ENCODE peak calls at places on chromosomes 3 and 15, in eight cellular contexts. One of them, this sample, is unnamed.
A peak's percentile ranks its signal among the peaks of the same experiment; 100 is the strongest.

GRCh38 chr15:76169792-76170425 is 110.1 kb downstream of the TMEM266 start:
- DNase-seq in tibial nerve: no peak
- DNase-seq in astrocyte: peak; percentile 18
- DNase-seq in heart left ventricle: no peak
- DNase-seq in uterus: no peak
- DNase-seq in cardiac muscle cell: no peak
- DNase-seq in DND-41: no peak
- DNase-seq in HepG2: no peak
- DNase-seq in this sample: no peak

GRCh38 chr3:10319804-10320203 is 1.1 kb downstream of the SEC13 start:
- DNase-seq in tibial nerve: no peak
- DNase-seq in astrocyte: peak; percentile 39
- DNase-seq in heart left ventricle: no peak
- DNase-seq in uterus: no peak
- DNase-seq in cardiac muscle cell: peak; percentile 26
- DNase-seq in DND-41: peak; percentile 43
- DNase-seq in HepG2: no peak
- DNase-seq in this sample: no peak

GRCh38 chr3:123688241-123688747 is 103.4 kb upstream of the HACD2 start:
- DNase-seq in tibial nerve: no peak
- DNase-seq in astrocyte: peak; percentile 96
- DNase-seq in heart left ventricle: no peak
- DNase-seq in uterus: no peak
- DNase-seq in cardiac muscle cell: peak; percentile 80
- DNase-seq in DND-41: no peak
- DNase-seq in HepG2: peak; percentile 60
- DNase-seq in this sample: no peak

GRCh38 chr15:47434641-47435040 is 282.7 kb upstream of the SEMA6D start:
- DNase-seq in tibial nerve: no peak
- DNase-seq in astrocyte: no peak
- DNase-seq in heart left ventricle: no peak
- DNase-seq in uterus: no peak
- DNase-seq in cardiac muscle cell: no peak
- DNase-seq in DND-41: no peak
- DNase-seq in HepG2: no peak
- DNase-seq in this sample: no peak

GRCh38 chr3:44962606-44963393 is 13.2 kb downstream of the ZDHHC3 start:
- DNase-seq in tibial nerve: no peak
- DNase-seq in astrocyte: no peak
- DNase-seq in heart left ventricle: no peak
- DNase-seq in uterus: no peak
- DNase-seq in cardiac muscle cell: no peak
- DNase-seq in DND-41: no peak
- DNase-seq in HepG2: no peak
- DNase-seq in this sample: no peak

GRCh38 chr15:101439285-101439919 is 50.1 kb downstream of the PCSK6 start:
- DNase-seq in tibial nerve: peak; percentile 33
- DNase-seq in astrocyte: peak; percentile 17
- DNase-seq in heart left ventricle: no peak
- DNase-seq in uterus: no peak
- DNase-seq in cardiac muscle cell: peak; percentile 80
- DNase-seq in DND-41: no peak
- DNase-seq in HepG2: peak; percentile 99
- DNase-seq in this sample: peak; percentile 8

GRCh38 chr3:126270145-126270811 is 86.9 kb downstream of the KLF15 start:
- DNase-seq in tibial nerve: peak; percentile 67
- DNase-seq in astrocyte: peak; percentile 56
- DNase-seq in heart left ventricle: peak; percentile 82
- DNase-seq in uterus: peak; percentile 70
- DNase-seq in cardiac muscle cell: peak; percentile 74
- DNase-seq in DND-41: no peak
- DNase-seq in HepG2: no peak
- DNase-seq in this sample: no peak

GRCh38 chr15:28919201-28919627 is 33.4 kb downstream of the APBA2 start:
- DNase-seq in tibial nerve: no peak
- DNase-seq in astrocyte: no peak
- DNase-seq in heart left ventricle: no peak
- DNase-seq in uterus: no peak
- DNase-seq in cardiac muscle cell: no peak
- DNase-seq in DND-41: no peak
- DNase-seq in HepG2: no peak
- DNase-seq in this sample: no peak

GRCh38 chr3:143360244-143360643 is 240.7 kb downstream of the CHST2 start:
- DNase-seq in tibial nerve: no peak
- DNase-seq in astrocyte: peak; percentile 60
- DNase-seq in heart left ventricle: no peak
- DNase-seq in uterus: no peak
- DNase-seq in cardiac muscle cell: peak; percentile 49
- DNase-seq in DND-41: no peak
- DNase-seq in HepG2: no peak
- DNase-seq in this sample: no peak

GRCh38 chr3:14391033-14391432 is 11.4 kb upstream of the SLC6A6 start:
- DNase-seq in tibial nerve: peak; percentile 32
- DNase-seq in astrocyte: peak; percentile 71
- DNase-seq in heart left ventricle: no peak
- DNase-seq in uterus: peak; percentile 51
- DNase-seq in cardiac muscle cell: peak; percentile 88
- DNase-seq in DND-41: no peak
- DNase-seq in HepG2: peak; percentile 44
- DNase-seq in this sample: no peak

GRCh38 chr3:48759071-48759470 is 42.0 kb upstream of the IP6K2 start:
- DNase-seq in tibial nerve: no peak
- DNase-seq in astrocyte: no peak
- DNase-seq in heart left ventricle: no peak
- DNase-seq in uterus: no peak
- DNase-seq in cardiac muscle cell: no peak
- DNase-seq in DND-41: no peak
- DNase-seq in HepG2: no peak
- DNase-seq in this sample: no peak

GRCh38 chr3:194761384-194761783 is 75.7 kb downstream of the FAM43A start:
- DNase-seq in tibial nerve: no peak
- DNase-seq in astrocyte: no peak
- DNase-seq in heart left ventricle: no peak
- DNase-seq in uterus: peak; percentile 53
- DNase-seq in cardiac muscle cell: no peak
- DNase-seq in DND-41: no peak
- DNase-seq in HepG2: no peak
- DNase-seq in this sample: no peak

GRCh38 chr3:124818398-124819150 is 68.6 kb downstream of the ITGB5 start:
- DNase-seq in tibial nerve: no peak
- DNase-seq in astrocyte: peak; percentile 82
- DNase-seq in heart left ventricle: no peak
- DNase-seq in uterus: no peak
- DNase-seq in cardiac muscle cell: peak; percentile 83
- DNase-seq in DND-41: no peak
- DNase-seq in HepG2: no peak
- DNase-seq in this sample: no peak

GRCh38 chr15:83886321-83886720 is 232.4 kb downstream of the ADAMTSL3 start:
- DNase-seq in tibial nerve: no peak
- DNase-seq in astrocyte: no peak
- DNase-seq in heart left ventricle: no peak
- DNase-seq in uterus: no peak
- DNase-seq in cardiac muscle cell: no peak
- DNase-seq in DND-41: no peak
- DNase-seq in HepG2: no peak
- DNase-seq in this sample: no peak

GRCh38 chr3:154151969-154152368 is 30.8 kb downstream of the ARHGEF26 start:
- DNase-seq in tibial nerve: no peak
- DNase-seq in astrocyte: peak; percentile 97
- DNase-seq in heart left ventricle: no peak
- DNase-seq in uterus: no peak
- DNase-seq in cardiac muscle cell: peak; percentile 82
- DNase-seq in DND-41: no peak
- DNase-seq in HepG2: no peak
- DNase-seq in this sample: no peak

GRCh38 chr15:44535509-44536297 is 1.2 kb upstream of the EIF3J start:
- DNase-seq in tibial nerve: peak; percentile 17
- DNase-seq in astrocyte: no peak
- DNase-seq in heart left ventricle: no peak
- DNase-seq in uterus: peak; percentile 22
- DNase-seq in cardiac muscle cell: no peak
- DNase-seq in DND-41: no peak
- DNase-seq in HepG2: peak; percentile 15
- DNase-seq in this sample: peak; percentile 47

DNA sequence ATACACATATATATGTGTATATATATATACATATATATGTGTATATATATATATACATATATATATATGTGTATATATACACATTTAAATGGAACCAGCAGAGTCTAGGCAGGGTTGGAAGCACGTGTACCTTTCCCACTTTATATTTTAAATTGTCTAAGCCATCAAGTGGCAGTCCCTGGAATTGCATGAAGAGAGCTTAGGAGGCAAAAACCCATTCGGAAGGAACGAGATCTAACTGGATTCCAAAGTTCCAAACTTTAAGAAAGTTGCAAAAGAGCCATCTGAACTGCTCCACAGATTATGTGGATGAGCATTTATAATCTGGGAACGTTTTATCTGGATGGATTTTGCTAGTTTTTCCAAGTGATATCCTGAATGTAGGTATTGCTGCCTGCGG is 186.5 kb downstream of the FOXP1 start:
- DNase-seq in tibial nerve: peak; percentile 87
- DNase-seq in astrocyte: no peak
- DNase-seq in heart left ventricle: no peak
- DNase-seq in uterus: no peak
- DNase-seq in cardiac muscle cell: peak; percentile 58
- DNase-seq in DND-41: no peak
- DNase-seq in HepG2: peak; percentile 15
- DNase-seq in this sample: no peak
- H3K4me1 ChIP-seq in tibial nerve: no peaks in the 10 kb centered on the region
- H3K4me1 ChIP-seq in astrocyte: peaks cover 23% of the 10 kb centered on the region
- H3K4me1 ChIP-seq in heart left ventricle: peaks cover 8% of the 10 kb centered on the region
- H3K4me1 ChIP-seq in uterus: no peaks in the 10 kb centered on the region
- H3K4me1 ChIP-seq in cardiac muscle cell: peaks cover 28% of the 10 kb centered on the region
- H3K4me1 ChIP-seq in DND-41: peaks cover 3% of the 10 kb centered on the region
- H3K4me1 ChIP-seq in HepG2: peaks cover 50% of the 10 kb centered on the region
- H3K4me1 ChIP-seq in this sample: peaks cover 79% of the 10 kb centered on the region

DNA sequence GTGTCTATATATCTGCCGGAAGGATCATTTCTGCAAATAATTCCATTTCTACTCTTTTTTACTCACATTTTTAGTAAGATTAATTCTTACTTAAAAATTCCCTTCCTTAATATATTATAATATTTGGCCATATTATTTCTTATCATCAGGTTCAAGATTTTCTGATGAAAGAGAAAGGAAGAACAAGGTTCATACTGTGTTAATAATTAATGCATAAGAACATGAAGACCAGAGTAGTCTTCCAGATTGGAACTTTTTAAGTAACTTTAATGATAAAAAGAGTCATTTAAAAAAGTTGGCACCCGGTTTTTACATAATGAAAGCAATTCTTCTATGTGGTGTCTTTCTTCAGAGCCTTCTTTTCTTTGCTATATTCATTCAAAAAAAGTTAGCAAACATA is 590 bp downstream of the ACKR4 start:
- DNase-seq in tibial nerve: no peak
- DNase-seq in astrocyte: no peak
- DNase-seq in heart left ventricle: no peak
- DNase-seq in uterus: no peak
- DNase-seq in cardiac muscle cell: no peak
- DNase-seq in DND-41: no peak
- DNase-seq in HepG2: no peak
- DNase-seq in this sample: no peak
- H3K27ac ChIP-seq in tibial nerve: no peak overlapping the region
- H3K27ac ChIP-seq in astrocyte: no peak overlapping the region
- H3K27ac ChIP-seq in heart left ventricle: peak overlapping the region; percentile 40
- H3K27ac ChIP-seq in uterus: peak overlapping the region; percentile 54
- H3K27ac ChIP-seq in cardiac muscle cell: no peak overlapping the region
- H3K27ac ChIP-seq in DND-41: no peak overlapping the region
- H3K27ac ChIP-seq in HepG2: no peak overlapping the region
- H3K27ac ChIP-seq in this sample: no peak overlapping the region

DNA sequence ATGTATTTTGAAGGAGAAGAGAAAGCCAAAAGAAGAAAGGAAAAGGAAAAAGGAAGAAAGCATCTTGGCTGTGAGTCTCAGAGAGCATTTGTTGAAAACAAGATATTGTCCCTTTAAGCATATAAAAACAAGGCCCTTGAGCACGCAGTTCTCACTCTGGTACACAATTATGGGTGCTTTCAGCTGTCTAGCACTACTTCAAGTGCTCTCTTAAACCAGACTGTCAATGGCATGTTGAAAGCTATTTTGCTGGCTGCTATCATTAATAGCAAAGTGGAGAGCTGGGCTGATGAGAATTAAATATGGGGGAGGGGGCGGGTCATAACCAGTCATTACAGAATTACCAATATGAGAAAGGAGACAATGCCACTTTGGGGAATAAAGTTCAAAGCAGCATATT is 9.3 kb downstream of the TLE3 start:
- DNase-seq in tibial nerve: no peak
- DNase-seq in astrocyte: no peak
- DNase-seq in heart left ventricle: peak; percentile 4
- DNase-seq in uterus: no peak
- DNase-seq in cardiac muscle cell: no peak
- DNase-seq in DND-41: no peak
- DNase-seq in HepG2: no peak
- DNase-seq in this sample: no peak
- H3K4me1 ChIP-seq in tibial nerve: peaks cover 2% of the 10 kb centered on the region
- H3K4me1 ChIP-seq in astrocyte: peaks cover 36% of the 10 kb centered on the region
- H3K4me1 ChIP-seq in heart left ventricle: peaks cover 43% of the 10 kb centered on the region
- H3K4me1 ChIP-seq in uterus: no peaks in the 10 kb centered on the region
- H3K4me1 ChIP-seq in cardiac muscle cell: peaks cover 32% of the 10 kb centered on the region
- H3K4me1 ChIP-seq in DND-41: peaks cover 8% of the 10 kb centered on the region
- H3K4me1 ChIP-seq in HepG2: peaks cover 46% of the 10 kb centered on the region
- H3K4me1 ChIP-seq in this sample: peaks cover 45% of the 10 kb centered on the region

GRCh38 chr3:196504556-196504955 is 988 bp upstream of the RNF168 start:
- DNase-seq in tibial nerve: no peak
- DNase-seq in astrocyte: no peak
- DNase-seq in heart left ventricle: no peak
- DNase-seq in uterus: no peak
- DNase-seq in cardiac muscle cell: no peak
- DNase-seq in DND-41: no peak
- DNase-seq in HepG2: no peak
- DNase-seq in this sample: no peak
- H3K27ac ChIP-seq in tibial nerve: peak overlapping the region; percentile 92
- H3K27ac ChIP-seq in astrocyte: no peak overlapping the region
- H3K27ac ChIP-seq in heart left ventricle: peak overlapping the region; percentile 94
- H3K27ac ChIP-seq in uterus: peak overlapping the region; percentile 99
- H3K27ac ChIP-seq in cardiac muscle cell: peak overlapping the region; percentile 82
- H3K27ac ChIP-seq in DND-41: no peak overlapping the region
- H3K27ac ChIP-seq in HepG2: peak overlapping the region; percentile 90
- H3K27ac ChIP-seq in this sample: peak overlapping the region; percentile 79

DNA sequence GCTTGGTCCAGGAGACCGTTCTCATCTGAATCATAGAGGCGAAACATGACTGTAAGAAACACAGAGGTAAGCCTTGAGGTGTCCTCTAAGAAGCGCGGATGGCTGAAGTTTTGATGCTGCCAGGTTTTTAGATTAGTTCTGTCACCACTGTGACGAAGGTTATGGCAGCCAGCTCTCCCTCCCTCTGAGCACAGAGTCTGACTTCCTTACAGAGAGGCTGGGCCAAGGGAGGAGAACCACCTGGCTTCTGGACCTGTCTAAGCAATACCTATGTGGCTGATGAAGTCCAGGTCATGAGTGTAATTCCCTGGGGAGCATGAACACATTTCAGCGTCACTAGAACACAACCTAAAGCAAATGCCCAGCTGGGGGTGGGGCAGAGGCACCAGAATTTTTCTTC is 77.4 kb downstream of the DGKG start:
- DNase-seq in tibial nerve: no peak
- DNase-seq in astrocyte: no peak
- DNase-seq in heart left ventricle: no peak
- DNase-seq in uterus: no peak
- DNase-seq in cardiac muscle cell: no peak
- DNase-seq in DND-41: no peak
- DNase-seq in HepG2: no peak
- DNase-seq in this sample: no peak
- H3K4me1 ChIP-seq in tibial nerve: no peaks in the 10 kb centered on the region
- H3K4me1 ChIP-seq in astrocyte: peaks cover 49% of the 10 kb centered on the region
- H3K4me1 ChIP-seq in heart left ventricle: peaks cover 11% of the 10 kb centered on the region
- H3K4me1 ChIP-seq in uterus: no peaks in the 10 kb centered on the region
- H3K4me1 ChIP-seq in cardiac muscle cell: peaks cover 4% of the 10 kb centered on the region
- H3K4me1 ChIP-seq in DND-41: no peaks in the 10 kb centered on the region
- H3K4me1 ChIP-seq in HepG2: no peaks in the 10 kb centered on the region
- H3K4me1 ChIP-seq in this sample: no peaks in the 10 kb centered on the region